ENCODE peak calls at places on chromosome 10, in four cellular contexts. N is NB4, Y is A549, R is HCT116. J is an unnamed sample.

GRCh38 chr10:95276367-95277200 is 14.2 kb downstream of the PDLIM1 start:
- DNase-seq in N (no peak), Y (no peak), R (no peak), J (no peak)

GRCh38 chr10:129963076-129963830 is 821 bp downstream of the EBF3 start:
- DNase-seq in N (peak; percentile 76), Y (no peak), R (no peak), J (no peak)

GRCh38 chr10:29056729-29057128 is 232.1 kb upstream of the LYZL1 start:
- DNase-seq in N (no peak), Y (no peak), R (no peak), J (no peak)

GRCh38 chr10:132368881-132369635 is 27.9 kb upstream of the PWWP2B start:
- DNase-seq in N (peak; percentile 20), R (no peak), Y (no peak), J (no peak)

GRCh38 chr10:91521444-91521843 is 111.3 kb downstream of the HECTD2 start:
- DNase-seq in N (peak; percentile 7), R (no peak), Y (no peak), J (no peak)

GRCh38 chr10:43315096-43315495 is 48.2 kb upstream of the RASGEF1A start:
- DNase-seq in R (no peak), N (no peak), Y (no peak), J (no peak)

GRCh38 chr10:101071266-101071884 is 9.6 kb downstream of the KAZALD1 start:
- DNase-seq in R (no peak), Y (no peak), N (peak; percentile 100), J (no peak)

GRCh38 chr10:64261676-64262075 is 740.5 kb downstream of the REEP3 start:
- DNase-seq in Y (no peak), N (no peak), R (no peak), J (no peak)

GRCh38 chr10:126357169-126357568 is 31.1 kb downstream of the ADAM12 start:
- DNase-seq in Y (no peak), N (no peak), R (no peak), J (no peak)

GRCh38 chr10:93198401-93199175 is 124.9 kb downstream of the CYP26A1 start:
- DNase-seq in Y (no peak), N (no peak), R (no peak), J (no peak)

GRCh38 chr10:97411411-97411810 is 10.3 kb upstream of the RRP12 start:
- DNase-seq in N (peak; percentile 60), R (no peak), Y (no peak), J (peak; percentile 90)

GRCh38 chr10:132679640-132680039 is 106.3 kb downstream of the NKX6-2 start:
- DNase-seq in N (no peak), R (no peak), Y (no peak), J (no peak)

GRCh38 chr10:57785546-57785945 is 482.1 kb downstream of the IPMK start:
- DNase-seq in Y (no peak), N (no peak), R (no peak), J (no peak)

GRCh38 chr10:60286436-60287023 is 103.1 kb downstream of the ANK3 start:
- DNase-seq in R (no peak), Y (no peak), N (no peak), J (no peak)

GRCh38 chr10:9992656-9993055 is 1025.0 kb upstream of the CELF2 start:
- DNase-seq in Y (no peak), N (no peak), R (no peak), J (no peak)

GRCh38 chr10:79244068-79244442 is 103.2 kb upstream of the PPIF start:
- DNase-seq in R (no peak), Y (no peak), N (peak; percentile 49), J (no peak)

GRCh38 chr10:112988839-112989406 is 38.9 kb downstream of the TCF7L2 start:
- DNase-seq in N (no peak), R (no peak), Y (no peak), J (no peak)

GRCh38 chr10:18918545-18918944 is 130.1 kb upstream of the MALRD1 start:
- DNase-seq in R (no peak), N (no peak), Y (no peak), J (no peak)

GRCh38 chr10:103667390-103667789 is 173.9 kb downstream of the NEURL1 start:
- DNase-seq in N (peak; percentile 80), R (no peak), Y (no peak), J (no peak)

GRCh38 chr10:9634466-9634865 is 1383.2 kb upstream of the CELF2 start:
- DNase-seq in R (no peak), Y (no peak), N (no peak), J (no peak)

GRCh38 chr10:21797984-21798765 is 205.4 kb downstream of the DNAJC1 start:
- DNase-seq in R (no peak), Y (no peak), N (no peak), J (no peak)

GRCh38 chr10:103967433-103968142 is 648 bp downstream of the SLK start:
- DNase-seq in R (no peak), Y (peak; percentile 36), N (peak; percentile 64), J (no peak)

GRCh38 chr10:132392811-132393694 is 3.9 kb upstream of the PWWP2B start:
- DNase-seq in N (peak; percentile 61), Y (no peak), R (no peak), J (no peak)

GRCh38 chr10:75507469-75507868 is 76.0 kb downstream of the LRMDA start:
- DNase-seq in Y (no peak), R (no peak), N (no peak), J (no peak)

GRCh38 chr10:107800061-107800460 is 635.6 kb upstream of the SORCS1 start:
- DNase-seq in Y (no peak), N (no peak), R (no peak), J (no peak)

GRCh38 chr10:47033541-47034270 is 122.5 kb downstream of the PTPN20 start:
- DNase-seq in R (no peak), Y (no peak), N (no peak), J (no peak)

DNA sequence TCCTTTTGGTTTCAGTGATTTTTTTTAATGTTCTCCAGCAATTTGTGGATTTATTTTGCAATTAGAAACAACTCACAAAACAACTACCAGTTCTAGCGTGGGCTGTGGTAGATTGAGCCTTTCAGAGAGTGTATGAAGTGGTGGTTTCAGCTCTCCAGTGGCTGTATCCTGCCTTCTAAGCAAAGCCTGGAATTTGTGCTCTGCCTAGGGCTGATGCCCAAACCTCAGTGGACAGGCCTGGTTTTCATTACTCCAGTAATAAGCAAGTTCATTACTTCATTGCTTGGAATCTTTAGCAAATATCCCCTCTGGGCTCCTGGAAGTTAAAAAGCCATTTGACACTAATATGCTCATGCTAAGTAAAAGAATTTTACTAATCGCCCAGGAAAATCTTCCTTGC is 35.9 kb downstream of the APBB1IP start:
- DNase-seq in Y (no peak), R (no peak), N (no peak), J (no peak)
- TF ChIP-seq MAX in Y (no peak), R (no peak), N (no peak), J (no peak)

DNA sequence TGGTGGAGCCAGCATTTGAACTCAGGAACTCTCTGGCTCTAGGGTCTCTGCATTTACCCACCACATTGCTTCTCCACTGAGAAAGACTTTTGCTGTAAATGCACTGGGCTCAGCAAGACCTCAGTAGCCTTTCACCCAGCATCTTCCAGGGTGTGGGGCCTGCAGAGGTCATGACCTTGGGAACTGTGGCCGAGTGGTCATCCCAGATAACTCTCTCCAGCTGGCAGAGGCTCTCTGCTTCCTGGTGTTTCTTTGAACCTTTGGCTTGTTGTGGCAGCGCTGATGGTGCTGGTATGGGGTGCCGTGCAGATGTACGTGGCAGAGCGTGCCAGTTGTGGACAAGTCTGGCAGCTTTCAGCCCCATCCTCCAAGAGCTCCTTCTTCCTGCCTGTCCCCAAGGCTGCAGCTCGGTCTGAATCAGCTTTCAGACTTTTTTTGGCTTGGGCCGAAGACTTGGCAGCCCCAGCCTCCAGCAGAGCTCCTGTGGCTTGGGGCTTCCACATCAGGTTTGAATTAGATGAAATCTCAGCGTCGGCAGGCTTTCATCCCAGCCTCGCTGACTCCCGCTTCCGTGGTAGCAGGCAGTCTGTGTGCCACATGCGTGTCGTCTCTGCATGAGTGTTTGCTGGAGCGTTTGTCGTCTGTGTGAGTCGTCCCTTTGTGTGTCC is 21.4 kb downstream of the ADAMTS14 start:
- DNase-seq in N (no peak), Y (no peak), R (no peak), J (no peak)
- TF ChIP-seq MAX in N (no peak), Y (no peak), R (no peak), J (no peak)

GRCh38 chr10:33212061-33212748 is 122.3 kb downstream of the NRP1 start:
- DNase-seq in Y (no peak), R (no peak), N (no peak), J (no peak)

GRCh38 chr10:33214174-33214573 is 120.3 kb downstream of the NRP1 start:
- DNase-seq in R (no peak), Y (no peak), N (no peak), J (no peak)

GRCh38 chr10:33209777-33210176 is 124.7 kb downstream of the NRP1 start:
- DNase-seq in N (no peak), Y (no peak), R (no peak), J (no peak)

GRCh38 chr10:33208166-33208565 is 126.3 kb downstream of the NRP1 start:
- DNase-seq in Y (no peak), N (no peak), R (no peak), J (no peak)

GRCh38 chr10:33211123-33211878 is 123.2 kb downstream of the NRP1 start:
- DNase-seq in N (no peak), Y (no peak), R (no peak), J (no peak)
- TF ChIP-seq MAX in N (no peak), Y (no peak), R (no peak), J (no peak)

GRCh38 chr10:3781458-3782098 is 3.4 kb downstream of the KLF6 start:
- DNase-seq in R (no peak), Y (no peak), N (peak; percentile 54), J (no peak)
- TF ChIP-seq MAX in R (no peak), Y (no peak), N (no peak), J (no peak)

GRCh38 chr10:3802526-3803002 is 17.6 kb upstream of the KLF6 start:
- DNase-seq in N (no peak), Y (no peak), R (no peak), J (no peak)

GRCh38 chr10:3801558-3802192 is 16.7 kb upstream of the KLF6 start:
- DNase-seq in N (no peak), R (no peak), Y (no peak), J (no peak)

GRCh38 chr10:3805227-3805790 is 20.3 kb upstream of the KLF6 start:
- DNase-seq in N (peak; percentile 77), Y (no peak), R (peak; percentile 56), J (no peak)

GRCh38 chr10:3803884-3804741 is 19.1 kb upstream of the KLF6 start:
- DNase-seq in Y (no peak), R (no peak), N (peak; percentile 74), J (no peak)

DNA sequence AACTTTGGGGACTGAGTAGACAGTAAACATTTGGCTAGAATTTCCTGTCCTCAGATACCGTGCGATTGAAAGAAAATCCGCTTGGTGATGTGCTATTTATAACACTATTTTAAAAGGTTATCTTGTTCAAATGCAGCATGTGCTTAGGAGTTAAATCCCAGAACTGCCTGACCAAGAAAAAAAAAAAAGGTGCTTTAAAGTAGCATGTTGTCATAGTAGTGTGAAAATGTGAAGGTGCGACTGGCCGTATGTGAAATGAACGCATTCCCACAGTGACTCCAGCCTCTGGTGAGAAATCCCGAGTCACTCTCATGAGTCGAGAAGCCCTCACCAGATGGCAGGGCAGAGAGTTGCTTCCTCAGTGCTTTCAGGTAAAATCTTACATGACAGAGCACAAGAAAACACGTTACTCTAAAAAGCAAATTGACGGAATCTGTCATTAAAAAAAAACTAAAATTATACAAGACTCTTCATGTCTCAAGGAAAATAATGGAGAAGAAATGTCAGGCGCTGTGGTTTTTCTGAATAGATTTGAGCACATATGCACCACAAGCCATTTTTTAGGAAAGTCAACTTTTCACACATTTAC is 18.4 kb upstream of the KLF6 start:
- DNase-seq in Y (no peak), R (no peak), N (peak; percentile 49), J (no peak)
- TF ChIP-seq MAX in Y (peak; percentile 42), R (no peak), N (no peak), J (no peak)

J was measured in HepG2.